ENCODE peak calls at places on chromosomes 2 and 18, in four cellular contexts. Y is EH, V is NCI-H1105, S is skeletal muscle cell. H is an unnamed sample.

GRCh38 chr2:240392084-240392947 is 43.1 kb upstream of the GPC1 start:
- DNase-seq in Y (peak), V (no peak), S (no peak), H (no peak)

GRCh38 chr18:4232656-4233055 is 222.5 kb downstream of the DLGAP1 start:
- DNase-seq in Y (no peak), V (no peak), S (no peak), H (no peak)

GRCh38 chr18:28267878-28268625 is 91.1 kb upstream of the CDH2 start:
- DNase-seq in Y (peak), V (no peak), S (peak), H (peak)

GRCh38 chr2:173223880-173224279 is 130.8 kb upstream of the CDCA7 start:
- DNase-seq in Y (no peak), V (no peak), S (no peak), H (no peak)

GRCh38 chr2:96970248-96970875 is 16.0 kb downstream of the FAM178B start:
- DNase-seq in Y (no peak), V (no peak), S (no peak), H (no peak)

GRCh38 chr2:199704358-199705238 is 146.4 kb downstream of the FTCDNL1 start:
- DNase-seq in Y (peak), V (peak), S (no peak), H (no peak)

GRCh38 chr2:238388794-238389193 is 37.9 kb upstream of the ASB1 start:
- DNase-seq in Y (no peak), V (no peak), S (no peak), H (no peak)

GRCh38 chr18:8750954-8751415 is 45.6 kb downstream of the MTCL1 start:
- DNase-seq in Y (peak), V (no peak), S (peak), H (peak)

GRCh38 chr2:16663121-16663905 is 2.3 kb downstream of the CYRIA start:
- DNase-seq in Y (no peak), V (no peak), S (no peak), H (no peak)

GRCh38 chr18:78980279-78980771 is 707 bp downstream of the SALL3 start:
- DNase-seq in Y (no peak), V (no peak), S (no peak), H (no peak)

GRCh38 chr18:79818036-79818435 is 20.3 kb downstream of the KCNG2 start:
- DNase-seq in Y (peak), V (no peak), S (no peak), H (no peak)

GRCh38 chr18:30632058-30632718 is 410.4 kb downstream of the DSC3 start:
- DNase-seq in Y (no peak), V (no peak), S (no peak), H (no peak)

GRCh38 chr2:220373878-220374277 is 746.4 kb downstream of the SLC4A3 start:
- DNase-seq in Y (peak), V (no peak), S (peak), H (peak)

GRCh38 chr2:228827056-228827455 is 444.0 kb downstream of the PID1 start:
- DNase-seq in Y (peak), V (no peak), S (no peak), H (no peak)

GRCh38 chr2:229141626-229142025 is 129.5 kb downstream of the PID1 start:
- DNase-seq in Y (peak), V (no peak), S (peak), H (peak)

GRCh38 chr2:142693171-142693950 is 184.1 kb upstream of the KYNU start:
- DNase-seq in Y (peak), V (no peak), S (no peak), H (no peak)

GRCh38 chr2:212957624-212958023 is 193.8 kb downstream of the IKZF2 start:
- DNase-seq in Y (no peak), V (no peak), S (no peak), H (no peak)

GRCh38 chr2:204544961-204545860 is at the start of gene PARD3B:
- DNase-seq in Y (peak), V (peak), S (no peak), H (no peak)

GRCh38 chr2:54599914-54600313 is 123.5 kb upstream of the EML6 start:
- DNase-seq in Y (no peak), V (no peak), S (no peak), H (no peak)

H was measured in non-pigmented ciliary epithelial cell.